ENCODE peak calls at places on chromosomes 4 and X, in six cellular contexts. G is PC-3; T is GM12865; K is AG04450; N is heart left ventricle; L is activated CD8-positive, alpha-beta T cell treated with anti-CD3 and anti-CD28 coated beads for 36 hours. C is an unnamed sample.
A peak's percentile ranks its signal among the peaks of the same experiment; 100 is the strongest.

GRCh38 chrX:49878128-49878833 is 1.0 kb upstream of the USP27X start:
- DNase-seq in K (no peak), G (no peak), T (no peak), L (no peak), N (no peak), C (no peak)

GRCh38 chrX:24207826-24208225 is 58.3 kb downstream of the ZFX start:
- DNase-seq in L (no peak), T (no peak), K (no peak), N (no peak), G (peak; percentile 27), C (no peak)

GRCh38 chr4:75512336-75513211 is 1.6 kb downstream of the RCHY1 start:
- DNase-seq in L (peak; percentile 44), K (no peak), T (peak; percentile 64), N (no peak), G (peak; percentile 11), C (no peak)

GRCh38 chr4:27081675-27082579 is 221.3 kb downstream of the STIM2 start:
- DNase-seq in G (no peak), K (no peak), L (no peak), T (peak; percentile 19), N (no peak), C (no peak)

GRCh38 chrX:103919336-103919682 is 43.1 kb upstream of the TMSB15B start:
- DNase-seq in T (peak; percentile 64), N (no peak), K (no peak), L (no peak), G (peak; percentile 58), C (peak; percentile 14)

GRCh38 chrX:138765061-138765460 is 53.5 kb upstream of the FGF13 start:
- DNase-seq in G (peak; percentile 41), N (no peak), K (no peak), L (no peak), T (no peak), C (no peak)

GRCh38 chr4:8362483-8362882 is 78.0 kb downstream of the ACOX3 start:
- DNase-seq in N (no peak), T (no peak), K (no peak), L (no peak), G (peak; percentile 93), C (no peak)

GRCh38 chr4:182343435-182343834 is 100.2 kb downstream of the TENM3 start:
- DNase-seq in N (no peak), T (no peak), G (no peak), K (no peak), L (no peak), C (no peak)

GRCh38 chr4:37628977-37629609 is 57.1 kb downstream of the RELL1 start:
- DNase-seq in T (no peak), N (no peak), G (peak; percentile 49), K (peak; percentile 33), L (no peak), C (no peak)

GRCh38 chrX:38561951-38562719 is 793 bp downstream of the TSPAN7 start:
- DNase-seq in K (no peak), L (peak; percentile 18), G (no peak), N (peak; percentile 24), T (no peak), C (peak; percentile 2)

DNA sequence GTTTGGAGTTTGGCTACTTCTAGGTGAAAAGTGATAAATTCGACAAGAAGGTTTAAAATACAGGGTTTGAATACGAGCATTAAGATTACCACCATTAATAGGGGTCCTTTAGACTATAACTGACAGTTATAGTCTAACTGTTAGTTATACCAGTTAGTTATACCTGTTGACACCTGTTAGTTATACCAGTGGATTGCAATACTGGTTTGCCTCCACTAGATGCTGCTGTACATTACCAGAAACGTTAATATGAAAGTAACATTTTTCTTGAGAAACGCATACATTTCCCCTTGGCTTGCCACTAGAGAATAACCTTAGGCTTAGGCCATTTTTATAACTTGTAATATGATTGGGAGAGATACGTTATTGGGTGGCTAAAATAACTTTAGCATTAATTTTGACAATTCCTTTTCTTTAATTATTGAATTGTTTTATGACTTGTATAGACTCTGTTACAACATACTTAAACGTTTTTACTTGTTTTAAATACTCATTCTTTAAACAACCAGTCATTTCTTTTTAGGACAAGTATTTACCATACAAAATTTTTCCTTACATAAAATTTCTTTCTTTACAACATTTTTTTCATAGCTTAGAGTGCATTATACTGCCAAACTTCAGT is 911.2 kb downstream of the FSTL5 start:
- DNase-seq in T (peak; percentile 64), L (peak; percentile 18), G (peak; percentile 60), K (no peak), N (no peak), C (peak; percentile 46)
- TF ChIP-seq CTCF in T (peak; percentile 87), L (peak; percentile 71), G (peak; percentile 80), K (peak; percentile 41), N (peak; percentile 33), C (peak; percentile 66)

GRCh38 chrX:2550288-2551020 is 49.7 kb upstream of the DHRSX start:
- DNase-seq in T (no peak), N (no peak), L (no peak), G (no peak), K (no peak), C (no peak)

GRCh38 chrX:2547746-2548145 is 47.0 kb upstream of the DHRSX start:
- DNase-seq in T (peak; percentile 7), N (no peak), K (no peak), L (no peak), G (no peak), C (no peak)

GRCh38 chrX:2549874-2550273 is 49.1 kb upstream of the DHRSX start:
- DNase-seq in L (no peak), K (no peak), N (no peak), T (no peak), G (no peak), C (no peak)

GRCh38 chrX:2546496-2546895 is 45.7 kb upstream of the DHRSX start:
- DNase-seq in K (no peak), G (no peak), T (no peak), N (no peak), L (no peak), C (no peak)

GRCh38 chrX:2548731-2549423 is 48.1 kb upstream of the DHRSX start:
- DNase-seq in N (no peak), K (no peak), T (no peak), G (no peak), L (no peak), C (no peak)
- TF ChIP-seq CTCF in N (no peak), K (no peak), T (no peak), G (no peak), L (no peak), C (no peak)

DNA sequence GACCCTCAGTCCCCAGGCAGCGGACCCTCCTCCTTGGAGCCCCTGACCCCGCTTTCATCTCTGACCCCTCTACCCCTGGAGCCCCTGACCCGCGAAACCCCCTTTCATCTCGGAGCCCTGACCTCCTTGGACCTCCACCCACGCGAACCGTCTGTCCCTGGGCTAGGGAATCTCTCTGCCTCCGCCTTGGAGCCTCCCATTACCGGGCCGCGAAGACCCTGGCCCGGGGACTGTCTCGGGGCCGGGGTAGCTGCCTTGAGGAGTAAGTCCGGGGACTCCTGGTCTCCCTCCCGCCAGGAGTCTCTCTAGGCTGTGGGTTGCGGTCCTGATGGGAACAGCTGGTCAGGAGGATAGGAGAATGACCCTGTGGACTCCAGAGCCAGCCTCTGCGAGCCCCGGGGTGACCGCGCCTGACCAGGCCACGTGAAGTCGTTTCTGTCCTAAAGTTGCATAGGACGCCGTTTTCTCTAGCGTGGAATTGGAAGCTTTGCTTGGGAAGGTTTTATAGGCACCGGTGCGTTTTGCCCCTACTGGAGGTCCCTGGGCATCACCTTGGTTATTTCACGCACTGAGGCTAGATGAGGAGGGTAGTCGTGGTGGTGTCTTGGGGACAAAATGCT is 824 bp downstream of the TBC1D14 start:
- DNase-seq in K (no peak), T (no peak), N (no peak), G (peak; percentile 14), L (peak; percentile 36), C (no peak)
- TF ChIP-seq CTCF in K (peak; percentile 30), T (no peak), N (no peak), G (peak; percentile 26), L (peak; percentile 51), C (no peak)

GRCh38 chr4:138555584-138555983 is 313.4 kb upstream of the SLC7A11 start:
- DNase-seq in G (peak; percentile 16), K (no peak), N (no peak), T (peak; percentile 41), L (no peak), C (no peak)
- TF ChIP-seq CTCF in G (peak; percentile 36), K (no peak), N (no peak), T (peak; percentile 34), L (no peak), C (no peak)

GRCh38 chr4:94262163-94263016 is 54.7 kb downstream of the SMARCAD1 start:
- DNase-seq in T (no peak), L (no peak), G (no peak), K (no peak), N (no peak), C (no peak)

GRCh38 chr4:94256144-94256783 is 48.6 kb downstream of the SMARCAD1 start:
- DNase-seq in K (no peak), L (no peak), G (no peak), T (no peak), N (no peak), C (no peak)

GRCh38 chr4:94251094-94251493 is 43.4 kb downstream of the SMARCAD1 start:
- DNase-seq in G (no peak), K (no peak), N (no peak), T (no peak), L (no peak), C (no peak)

GRCh38 chr4:94253036-94253435 is 45.4 kb downstream of the SMARCAD1 start:
- DNase-seq in L (no peak), N (no peak), T (no peak), G (no peak), K (no peak), C (no peak)

DNA sequence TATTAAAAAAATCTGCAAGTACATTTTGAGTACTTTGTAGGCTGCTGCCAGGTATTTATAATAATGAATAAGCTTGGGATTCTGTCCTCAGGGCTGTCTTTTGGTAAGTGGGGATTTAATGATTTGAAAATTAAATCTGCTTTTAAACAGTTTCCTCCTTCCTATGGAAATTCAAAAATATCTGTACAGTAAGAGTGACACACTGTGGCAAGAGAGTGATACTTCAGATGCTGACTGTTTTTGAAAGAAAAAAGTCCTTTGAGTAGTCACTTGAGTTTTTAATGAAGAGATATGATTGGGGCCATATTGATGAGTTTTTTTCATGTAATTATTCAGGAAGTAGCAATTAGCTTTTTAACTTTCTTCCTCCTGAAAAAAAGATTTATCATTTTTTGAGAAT is 49.2 kb downstream of the SMARCAD1 start:
- DNase-seq in N (no peak), G (peak; percentile 30), L (no peak), T (no peak), K (no peak), C (no peak)
- TF ChIP-seq CTCF in N (no peak), G (peak; percentile 52), L (no peak), T (peak; percentile 16), K (peak; percentile 33), C (peak; percentile 26)

GRCh38 chr4:152044341-152044740 is 283.5 kb upstream of the GATB start:
- DNase-seq in K (no peak), N (no peak), G (peak; percentile 40), L (no peak), T (no peak), C (no peak)

GRCh38 chr4:152045397-152045780 is 284.6 kb upstream of the GATB start:
- DNase-seq in K (no peak), N (no peak), T (no peak), G (no peak), L (peak; percentile 5), C (no peak)

GRCh38 chr4:152050098-152050497 is 289.3 kb upstream of the GATB start:
- DNase-seq in T (no peak), G (no peak), K (no peak), N (no peak), L (no peak), C (no peak)

GRCh38 chr4:152047451-152047850 is 286.6 kb upstream of the GATB start:
- DNase-seq in L (no peak), G (no peak), T (no peak), K (no peak), N (no peak), C (no peak)

GRCh38 chr4:152045781-152046571 is 285.2 kb upstream of the GATB start:
- DNase-seq in T (no peak), L (peak; percentile 25), N (no peak), K (no peak), G (no peak), C (peak; percentile 73)
- TF ChIP-seq CTCF in T (peak; percentile 31), L (peak; percentile 71), N (peak; percentile 48), K (peak; percentile 53), G (no peak), C (peak; percentile 33)

C was measured in GM13976.